ENCODE peak calls at places on chromosomes 11 and 22, in six cellular contexts. K is activated T-cell treated with anti-CD3 and anti-CD28 coated beads for 48 hours; Q is AG09309; R is spleen; M is stimulated activated CD4-positive, alpha-beta T cell treated with anti-CD3 and anti-CD28 coated beads, Interleukin-1b, Interleukin-23, amount 100 ng/mL, for 48 hours; P is fibroblast of the aortic adventitia. E is an unnamed sample.

GRCh38 chr11:10385696-10386095 is 69.4 kb upstream of the AMPD3 start:
- DNase-seq in Q (no peak), M (no peak), P (no peak), K (no peak), R (no peak), E (no peak)

GRCh38 chr11:78666675-78667129 is 92.0 kb upstream of the NARS2 start:
- DNase-seq in M (no peak), Q (peak), K (no peak), R (no peak), P (peak), E (no peak)

GRCh38 chr11:126990716-126991480 is 9.7 kb downstream of the KIRREL3 start:
- DNase-seq in P (peak), M (no peak), K (no peak), Q (no peak), R (no peak), E (no peak)

GRCh38 chr11:125638315-125638714 is 13.4 kb downstream of the CHEK1 start:
- DNase-seq in R (no peak), Q (no peak), K (no peak), M (no peak), P (no peak), E (no peak)

GRCh38 chr11:2468363-2469240 is 23.8 kb downstream of the KCNQ1 start:
- DNase-seq in Q (no peak), K (no peak), M (no peak), P (no peak), R (no peak), E (no peak)

GRCh38 chr22:46815132-46815531 is 52.7 kb downstream of the TBC1D22A start:
- DNase-seq in K (no peak), M (no peak), P (no peak), Q (no peak), R (no peak), E (no peak)

GRCh38 chr22:48947636-48948035 is 880.0 kb downstream of the BRD1 start:
- DNase-seq in Q (no peak), K (no peak), P (no peak), R (no peak), M (no peak), E (no peak)

GRCh38 chr11:64000026-64000739 is 13.9 kb downstream of the OTUB1 start:
- DNase-seq in M (peak), K (peak), P (peak), R (peak), Q (peak), E (peak)

GRCh38 chr11:44852159-44852707 is 98.5 kb downstream of the TP53I11 start:
- DNase-seq in M (no peak), Q (no peak), P (no peak), K (no peak), R (no peak), E (no peak)

GRCh38 chr11:41449483-41450050 is 9.9 kb downstream of the LRRC4C start:
- DNase-seq in Q (no peak), K (no peak), P (peak), R (no peak), M (no peak), E (no peak)

GRCh38 chr11:128146926-128147605 is 440.3 kb downstream of the ETS1 start:
- DNase-seq in P (no peak), Q (no peak), R (no peak), M (no peak), K (no peak), E (no peak)